ENCODE peak calls at places on chromosome 12, in four cellular contexts. N is K562, Y is IMR-90, D is GM12878. B is an unnamed sample.

GRCh38 chr12:32650508-32650907 is 28.6 kb upstream of the DNM1L start:
- DNase-seq in N (no peak), Y (no peak), D (no peak), B (peak; percentile 84)

GRCh38 chr12:85405781-85406522 is 125.9 kb downstream of the ALX1 start:
- DNase-seq in N (no peak), Y (peak; percentile 5), D (no peak), B (no peak)

GRCh38 chr12:14366211-14366762 is 805 bp downstream of the ATF7IP start:
- DNase-seq in N (no peak), Y (peak; percentile 40), D (no peak), B (no peak)

GRCh38 chr12:32365473-32366064 is 33.8 kb upstream of the FGD4 start:
- DNase-seq in N (peak; percentile 69), Y (peak; percentile 82), D (peak; percentile 8), B (peak; percentile 85)

GRCh38 chr12:115201928-115202327 is 518.0 kb upstream of the TBX3 start:
- DNase-seq in N (no peak), Y (peak; percentile 23), D (no peak), B (no peak)

GRCh38 chr12:26936559-26937442 is 980 bp downstream of the INTS13 start:
- DNase-seq in N (no peak), Y (no peak), D (no peak), B (peak; percentile 34)

GRCh38 chr12:94187351-94187750 is 39.0 kb downstream of the PLXNC1 start:
- DNase-seq in N (no peak), Y (no peak), D (no peak), B (no peak)

GRCh38 chr12:106914796-106915634 is 40.7 kb upstream of the TMEM263 start:
- DNase-seq in N (no peak), Y (no peak), D (peak; percentile 36), B (no peak)

GRCh38 chr12:126233625-126234024 is 1168.4 kb downstream of the AACS start:
- DNase-seq in N (no peak), Y (no peak), D (no peak), B (no peak)

GRCh38 chr12:105409881-105410471 is 79.5 kb downstream of the C12orf75 start:
- DNase-seq in N (no peak), Y (no peak), D (no peak), B (peak; percentile 96)

GRCh38 chr12:84706374-84706773 is 206.2 kb downstream of the SLC6A15 start:
- DNase-seq in N (no peak), Y (no peak), D (no peak), B (no peak)

GRCh38 chr12:48352157-48352775 is 1.5 kb upstream of the ZNF641 start:
- DNase-seq in N (peak; percentile 32), Y (no peak), D (no peak), B (no peak)

GRCh38 chr12:74790958-74791357 is 253.3 kb downstream of the ATXN7L3B start:
- DNase-seq in N (no peak), Y (no peak), D (no peak), B (no peak)

GRCh38 chr12:26280869-26281268 is 85.5 kb downstream of the SSPN start:
- DNase-seq in N (no peak), Y (no peak), D (no peak), B (no peak)

GRCh38 chr12:117124421-117125274 is 25.4 kb upstream of the TESC start:
- DNase-seq in N (no peak), Y (no peak), D (no peak), B (peak; percentile 36)

GRCh38 chr12:122847516-122847836 is 12.2 kb downstream of the HIP1R start:
- DNase-seq in N (no peak), Y (no peak), D (no peak), B (no peak)
- TF ChIP-seq FOS in N (no peak), Y (no peak), D (no peak), B (no peak)

GRCh38 chr12:45730116-45730841 is 773 bp downstream of the ARID2 start:
- DNase-seq in N (peak; percentile 27), Y (peak; percentile 43), D (no peak), B (peak; percentile 69)
- TF ChIP-seq FOS in N (no peak), Y (no peak), D (no peak), B (no peak)

GRCh38 chr12:8603858-8604257 is 8.8 kb downstream of the AICDA start:
- DNase-seq in N (no peak), Y (no peak), D (no peak), B (no peak)
- TF ChIP-seq FOS in N (no peak), Y (no peak), D (no peak), B (no peak)

GRCh38 chr12:22722081-22722480 is 97.1 kb downstream of the ETNK1 start:
- DNase-seq in N (no peak), Y (no peak), D (no peak), B (no peak)
- TF ChIP-seq FOS in N (no peak), Y (no peak), D (no peak), B (no peak)

GRCh38 chr12:101828463-101829196 is 2.1 kb downstream of the GNPTAB start:
- DNase-seq in N (no peak), Y (no peak), D (no peak), B (no peak)
- TF ChIP-seq FOS in N (no peak), Y (no peak), D (no peak), B (no peak)

GRCh38 chr12:70609739-70610491 is 27.3 kb downstream of the PTPRB start:
- DNase-seq in N (peak; percentile 14), Y (no peak), D (no peak), B (peak; percentile 79)
- TF ChIP-seq FOS in N (no peak), Y (no peak), D (no peak), B (no peak)